ENCODE peak calls at places on chromosomes 4 and X, in four cellular contexts. One of them, this sample, is unnamed.

GRCh38 chr4:107279729-107280128 is 243.6 kb upstream of the DKK2 start:
- DNase-seq in A549: peak
- DNase-seq in GM12878: no peak
- DNase-seq in HepG2: peak
- DNase-seq in this sample: no peak

GRCh38 chr4:11456441-11456840 is 27.7 kb upstream of the HS3ST1 start:
- DNase-seq in HepG2: no peak
- DNase-seq in GM12878: no peak
- DNase-seq in A549: no peak
- DNase-seq in this sample: no peak

GRCh38 chrX:154776753-154777152 is 14.1 kb downstream of the DKC1 start:
- DNase-seq in A549: no peak
- DNase-seq in HepG2: no peak
- DNase-seq in GM12878: no peak
- DNase-seq in this sample: no peak

GRCh38 chr4:139736257-139736626 is 70.6 kb downstream of the MGST2 start:
- DNase-seq in GM12878: no peak
- DNase-seq in HepG2: no peak
- DNase-seq in A549: no peak
- DNase-seq in this sample: no peak

GRCh38 chr4:165288639-165289428 is 38.6 kb upstream of the MSMO1 start:
- DNase-seq in HepG2: peak
- DNase-seq in GM12878: no peak
- DNase-seq in A549: no peak
- DNase-seq in this sample: no peak

GRCh38 chrX:49308604-49309269 is 5.3 kb downstream of the GAGE10 start:
- DNase-seq in A549: no peak
- DNase-seq in HepG2: no peak
- DNase-seq in GM12878: no peak
- DNase-seq in this sample: no peak

GRCh38 chr4:109352941-109353340 is 50.5 kb upstream of the COL25A1 start:
- DNase-seq in GM12878: no peak
- DNase-seq in HepG2: no peak
- DNase-seq in A549: no peak
- DNase-seq in this sample: no peak

GRCh38 chrX:150219374-150220185 is 143.5 kb upstream of the MAMLD1 start:
- DNase-seq in A549: peak
- DNase-seq in HepG2: no peak
- DNase-seq in GM12878: no peak
- DNase-seq in this sample: no peak

GRCh38 chr4:26789208-26789607 is 71.4 kb upstream of the STIM2 start:
- DNase-seq in A549: no peak
- DNase-seq in HepG2: no peak
- DNase-seq in GM12878: no peak
- DNase-seq in this sample: no peak

GRCh38 chrX:6026980-6027379 is 201.7 kb downstream of the NLGN4X start:
- DNase-seq in GM12878: no peak
- DNase-seq in A549: no peak
- DNase-seq in HepG2: no peak
- DNase-seq in this sample: no peak

GRCh38 chr4:89023140-89023539 is 33.8 kb downstream of the FAM13A start:
- DNase-seq in A549: no peak
- DNase-seq in GM12878: no peak
- DNase-seq in HepG2: no peak
- DNase-seq in this sample: no peak

GRCh38 chrX:29948653-29949052 is 266.7 kb upstream of the MAGEB2 start:
- DNase-seq in GM12878: no peak
- DNase-seq in A549: no peak
- DNase-seq in HepG2: no peak
- DNase-seq in this sample: no peak

GRCh38 chr4:127012549-127012948 is 620.2 kb upstream of the INTU start:
- DNase-seq in A549: no peak
- DNase-seq in GM12878: no peak
- DNase-seq in HepG2: no peak
- DNase-seq in this sample: no peak

GRCh38 chr4:183289688-183290087 is 30.4 kb downstream of the CLDN22 start:
- DNase-seq in HepG2: no peak
- DNase-seq in A549: peak
- DNase-seq in GM12878: no peak
- DNase-seq in this sample: peak

GRCh38 chrX:47638816-47639215 is 9.1 kb upstream of the CFP start:
- DNase-seq in GM12878: no peak
- DNase-seq in HepG2: no peak
- DNase-seq in A549: no peak
- DNase-seq in this sample: no peak

GRCh38 chrX:21374994-21375794 is 976 bp downstream of the CNKSR2 start:
- DNase-seq in HepG2: no peak
- DNase-seq in GM12878: no peak
- DNase-seq in A549: no peak
- DNase-seq in this sample: peak

GRCh38 chrX:24805201-24805600 is 111.5 kb downstream of the POLA1 start:
- DNase-seq in GM12878: no peak
- DNase-seq in A549: no peak
- DNase-seq in HepG2: no peak
- DNase-seq in this sample: no peak

GRCh38 chrX:139831689-139832456 is 101.0 kb downstream of the ATP11C start:
- DNase-seq in A549: peak
- DNase-seq in HepG2: no peak
- DNase-seq in GM12878: no peak
- DNase-seq in this sample: no peak

GRCh38 chr4:150746156-150746555 is 164.2 kb downstream of the MAB21L2 start:
- DNase-seq in HepG2: no peak
- DNase-seq in A549: no peak
- DNase-seq in GM12878: no peak
- DNase-seq in this sample: no peak

GRCh38 chr4:8777320-8778196 is 94.1 kb downstream of the HMX1 start:
- DNase-seq in A549: peak
- DNase-seq in GM12878: no peak
- DNase-seq in HepG2: no peak
- DNase-seq in this sample: no peak

GRCh38 chr4:38717604-38718003 is 53.6 kb downstream of the KLF3 start:
- DNase-seq in GM12878: no peak
- DNase-seq in HepG2: no peak
- DNase-seq in A549: no peak
- DNase-seq in this sample: no peak

GRCh38 chrX:46649421-46650260 is 76.1 kb downstream of the CHST7 start:
- DNase-seq in GM12878: no peak
- DNase-seq in HepG2: no peak
- DNase-seq in A549: no peak
- DNase-seq in this sample: peak

GRCh38 chrX:44889824-44890223 is 16.8 kb downstream of the KDM6A start:
- DNase-seq in HepG2: no peak
- DNase-seq in GM12878: no peak
- DNase-seq in A549: no peak
- DNase-seq in this sample: no peak

GRCh38 chr4:15130441-15130840 is 128.2 kb downstream of the CPEB2 start:
- DNase-seq in HepG2: no peak
- DNase-seq in GM12878: no peak
- DNase-seq in A549: no peak
- DNase-seq in this sample: no peak

GRCh38 chr4:70722199-70722791 is 531 bp downstream of the RUFY3 start:
- DNase-seq in GM12878: no peak
- DNase-seq in HepG2: no peak
- DNase-seq in A549: no peak
- DNase-seq in this sample: peak

GRCh38 chr4:172892300-172892699 is 276.3 kb upstream of the GALNT7 start:
- DNase-seq in GM12878: no peak
- DNase-seq in A549: peak
- DNase-seq in HepG2: no peak
- DNase-seq in this sample: no peak

GRCh38 chr4:108370291-108370690 is 201.6 kb upstream of the LEF1 start:
- DNase-seq in A549: no peak
- DNase-seq in GM12878: no peak
- DNase-seq in HepG2: no peak
- DNase-seq in this sample: no peak

GRCh38 chr4:182555997-182556418 is 312.8 kb downstream of the TENM3 start:
- DNase-seq in A549: no peak
- DNase-seq in HepG2: no peak
- DNase-seq in GM12878: no peak
- DNase-seq in this sample: no peak

GRCh38 chr4:104967034-104967401 is 179.7 kb upstream of the TET2 start:
- DNase-seq in GM12878: no peak
- DNase-seq in A549: no peak
- DNase-seq in HepG2: no peak
- DNase-seq in this sample: no peak

GRCh38 chr4:7412586-7412975 is 22.1 kb downstream of the PSAPL1 start:
- DNase-seq in GM12878: no peak
- DNase-seq in A549: no peak
- DNase-seq in HepG2: no peak
- DNase-seq in this sample: peak

GRCh38 chrX:16618422-16618821 is 31.5 kb upstream of the S100G start:
- DNase-seq in GM12878: no peak
- DNase-seq in HepG2: no peak
- DNase-seq in A549: no peak
- DNase-seq in this sample: no peak

GRCh38 chr4:172927096-172927495 is 241.5 kb upstream of the GALNT7 start:
- DNase-seq in GM12878: no peak
- DNase-seq in HepG2: no peak
- DNase-seq in A549: no peak
- DNase-seq in this sample: no peak

GRCh38 chr4:38723726-38724506 is 58.9 kb downstream of the TLR10 start:
- DNase-seq in HepG2: peak
- DNase-seq in GM12878: no peak
- DNase-seq in A549: no peak
- DNase-seq in this sample: no peak

GRCh38 chr4:56410247-56410646 is 23.0 kb upstream of the AASDH start:
- DNase-seq in HepG2: peak
- DNase-seq in GM12878: no peak
- DNase-seq in A549: peak
- DNase-seq in this sample: peak

GRCh38 chrX:13923289-13923688 is 106.4 kb upstream of the GPM6B start:
- DNase-seq in GM12878: no peak
- DNase-seq in HepG2: no peak
- DNase-seq in A549: no peak
- DNase-seq in this sample: no peak

GRCh38 chrX:13927175-13927574 is 102.5 kb downstream of the GEMIN8 start:
- DNase-seq in HepG2: no peak
- DNase-seq in GM12878: no peak
- DNase-seq in A549: no peak
- DNase-seq in this sample: no peak

GRCh38 chrX:13923845-13924244 is 105.8 kb downstream of the GEMIN8 start:
- DNase-seq in HepG2: no peak
- DNase-seq in A549: no peak
- DNase-seq in GM12878: no peak
- DNase-seq in this sample: no peak
- TF ChIP-seq PBX3 in HepG2: no peak
- TF ChIP-seq PBX3 in A549: no peak
- TF ChIP-seq PBX3 in GM12878: no peak
- TF ChIP-seq PBX3 in this sample: no peak

DNA sequence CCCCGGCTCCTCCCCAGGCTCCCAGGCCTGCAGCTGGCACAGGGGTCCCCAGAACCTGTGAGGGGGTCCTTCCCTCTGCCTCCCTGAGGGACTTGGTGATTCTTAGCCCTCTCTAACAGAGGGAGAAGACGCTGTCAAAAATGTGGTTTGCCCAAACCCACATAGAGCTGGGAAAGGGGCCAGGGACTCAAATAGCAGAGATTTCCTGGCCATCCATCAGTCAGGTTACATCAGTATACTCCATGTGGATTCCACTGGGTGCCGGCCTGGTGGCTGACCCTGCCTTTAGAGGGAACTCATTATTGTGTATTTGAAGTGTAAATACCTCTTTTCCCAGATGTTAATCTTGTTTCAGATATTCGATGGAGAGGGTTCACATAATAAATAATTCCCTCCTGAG is 130.3 kb downstream of the TBL1X start:
- DNase-seq in A549: no peak
- DNase-seq in GM12878: no peak
- DNase-seq in HepG2: no peak
- DNase-seq in this sample: no peak
- TF ChIP-seq PBX3 in A549: no peak
- TF ChIP-seq PBX3 in GM12878: no peak
- TF ChIP-seq PBX3 in HepG2: no peak
- TF ChIP-seq PBX3 in this sample: peak

GRCh38 chrX:4380710-4381109 is 667.3 kb upstream of the PRKX start:
- DNase-seq in GM12878: no peak
- DNase-seq in A549: no peak
- DNase-seq in HepG2: no peak
- DNase-seq in this sample: no peak
- TF ChIP-seq PBX3 in GM12878: no peak
- TF ChIP-seq PBX3 in A549: no peak
- TF ChIP-seq PBX3 in HepG2: no peak
- TF ChIP-seq PBX3 in this sample: no peak

GRCh38 chrX:9670136-9670905 is 95.3 kb downstream of the GPR143 start:
- DNase-seq in A549: peak
- DNase-seq in GM12878: no peak
- DNase-seq in HepG2: no peak
- DNase-seq in this sample: no peak
- TF ChIP-seq PBX3 in A549: no peak
- TF ChIP-seq PBX3 in GM12878: no peak
- TF ChIP-seq PBX3 in HepG2: no peak
- TF ChIP-seq PBX3 in this sample: no peak